ENCODE peak calls at places on chromosome 14, in nine cellular contexts. Y is NCI-H2029; E is H7; F is right lobe of liver; M is GOT3; A is amniotic epithelial cell; V is Right ventricle myocardium superior; L is activated CD8-positive, alpha-beta memory T cell treated with anti-CD3 and anti-CD28 coated beads, Interleukin-2, amount 50 U/mL, for 4 hours; G is heart left ventricle. X is an unnamed sample.

GRCh38 chr14:55074662-55075061 is 23.2 kb downstream of the MAPK1IP1L start:
- DNase-seq in V (no peak), A (no peak), G (no peak), L (no peak), F (no peak), Y (peak; percentile 38), E (no peak), M (no peak), X (no peak)

GRCh38 chr14:68216957-68217356 is 397.4 kb downstream of the RAD51B start:
- DNase-seq in Y (no peak), M (no peak), A (no peak), L (no peak), V (no peak), F (no peak), G (no peak), E (no peak), X (no peak)

GRCh38 chr14:32102152-32102787 is 25.2 kb downstream of the ARHGAP5 start:
- DNase-seq in M (no peak), E (no peak), Y (no peak), F (no peak), L (no peak), V (no peak), G (no peak), A (peak; percentile 72), X (no peak)

GRCh38 chr14:66005899-66006434 is 480.2 kb upstream of the CCDC196 start:
- DNase-seq in L (no peak), G (no peak), Y (no peak), F (no peak), E (no peak), V (no peak), A (peak; percentile 44), M (no peak), X (no peak)

GRCh38 chr14:70317969-70318634 is 41.4 kb downstream of the COX16 start:
- DNase-seq in E (peak; percentile 51), L (no peak), F (no peak), A (peak; percentile 54), Y (no peak), G (no peak), M (no peak), V (no peak), X (peak; percentile 57)

GRCh38 chr14:32354716-32355115 is 25.6 kb downstream of the AKAP6 start:
- DNase-seq in L (no peak), A (no peak), E (no peak), F (no peak), M (no peak), V (peak; percentile 35), G (peak; percentile 51), Y (peak; percentile 99), X (peak; percentile 55)

GRCh38 chr14:100827140-100827517 is 1.2 kb downstream of the MEG3 start:
- DNase-seq in M (no peak), A (no peak), V (peak; percentile 39), G (no peak), E (no peak), Y (no peak), F (no peak), L (no peak), X (peak; percentile 46)

GRCh38 chr14:23008836-23009235 is 1.1 kb downstream of the C14orf93 start:
- DNase-seq in M (no peak), Y (peak; percentile 79), A (no peak), G (no peak), L (no peak), F (no peak), E (no peak), V (no peak), X (no peak)

GRCh38 chr14:102293784-102294183 is 11.2 kb downstream of the MOK start:
- DNase-seq in L (no peak), V (no peak), E (no peak), G (no peak), M (no peak), Y (no peak), A (no peak), F (no peak), X (peak; percentile 21)